ENCODE peak calls at places on chromosomes 12 and 14, in four cellular contexts. N, P, J and Z are unnamed samples. For H3K4me1, the result is how much of the 10 kb centered on the place peaks cover.

GRCh38 chr14:91897121-91897701 is 29.9 kb upstream of the TC2N start:
- DNase-seq in P (no peak), J (no peak), N (peak), Z (peak)

GRCh38 chr12:96749978-96750377 is 157.1 kb upstream of the NEDD1 start:
- DNase-seq in J (no peak), N (no peak), P (no peak), Z (no peak)

GRCh38 chr12:5514016-5514415 is 82.1 kb downstream of the NTF3 start:
- DNase-seq in J (no peak), P (no peak), N (no peak), Z (no peak)

GRCh38 chr12:105253882-105254513 is 18.0 kb upstream of the APPL2 start:
- DNase-seq in J (no peak), N (no peak), P (no peak), Z (no peak)

GRCh38 chr12:112716099-112717093 is 75.2 kb upstream of the RPH3A start:
- DNase-seq in N (no peak), P (no peak), J (no peak), Z (no peak)

GRCh38 chr14:55221186-55221585 is 29.8 kb upstream of the DLGAP5 start:
- DNase-seq in J (no peak), P (no peak), N (no peak), Z (no peak)

GRCh38 chr14:102768223-102769048 is 8.8 kb upstream of the TRAF3 start:
- DNase-seq in J (no peak), P (no peak), N (no peak), Z (no peak)

GRCh38 chr14:61780125-61780524 is 17.9 kb downstream of the SNAPC1 start:
- DNase-seq in N (no peak), P (no peak), J (no peak), Z (no peak)

GRCh38 chr12:124466200-124467128 is 100.9 kb downstream of the NCOR2 start:
- DNase-seq in J (peak), N (peak), P (peak), Z (peak)

GRCh38 chr12:108375986-108376663 is 37.0 kb upstream of the CMKLR1 start:
- DNase-seq in P (no peak), J (no peak), N (no peak), Z (no peak)

GRCh38 chr14:93464271-93464670 is 33.5 kb downstream of the UNC79 start:
- DNase-seq in J (no peak), P (no peak), N (no peak), Z (no peak)

GRCh38 chr12:53170876-53171724 is 9.4 kb upstream of the ZNF740 start:
- DNase-seq in J (no peak), N (no peak), P (no peak), Z (no peak)

GRCh38 chr14:38248629-38249028 is 7.3 kb downstream of the CLEC14A start:
- DNase-seq in N (no peak), J (no peak), P (no peak), Z (no peak)

GRCh38 chr12:5783274-5783920 is 161.7 kb downstream of the ANO2 start:
- DNase-seq in N (peak), J (no peak), P (no peak), Z (no peak)

GRCh38 chr12:131222271-131223139 is 268.8 kb downstream of the ADGRD1 start:
- DNase-seq in P (peak), N (no peak), J (no peak), Z (no peak)

GRCh38 chr14:104876251-104876699 is 11.2 kb downstream of the CEP170B start:
- DNase-seq in J (peak), P (peak), N (no peak), Z (no peak)

GRCh38 chr14:105144231-105144665 is 24.3 kb downstream of the JAG2 start:
- DNase-seq in J (no peak), P (no peak), N (no peak), Z (no peak)

GRCh38 chr12:21615441-21615840 is 10.8 kb upstream of the GYS2 start:
- DNase-seq in P (no peak), N (no peak), J (no peak), Z (no peak)

GRCh38 chr12:2460051-2460450 is 334.7 kb upstream of the FKBP4 start:
- DNase-seq in N (no peak), J (no peak), P (no peak), Z (no peak)

GRCh38 chr14:105659935-105660527 is 133.6 kb downstream of the TMEM121 start:
- DNase-seq in P (no peak), N (no peak), J (no peak), Z (no peak)

GRCh38 chr12:70756791-70757190 is 119.6 kb upstream of the PTPRB start:
- DNase-seq in N (no peak), J (no peak), P (no peak), Z (no peak)

GRCh38 chr12:19005257-19005801 is 124.2 kb upstream of the PLEKHA5 start:
- DNase-seq in P (no peak), J (no peak), N (no peak), Z (no peak)

GRCh38 chr12:19010087-19010486 is 119.4 kb upstream of the PLEKHA5 start:
- DNase-seq in J (no peak), N (no peak), P (no peak), Z (no peak)

GRCh38 chr12:19008102-19008501 is 121.4 kb upstream of the PLEKHA5 start:
- DNase-seq in P (no peak), J (no peak), N (no peak), Z (no peak)

GRCh38 chr12:19003987-19004619 is 125.4 kb upstream of the PLEKHA5 start:
- DNase-seq in N (no peak), J (no peak), P (no peak), Z (no peak)

GRCh38 chr12:19006626-19007025 is 122.9 kb upstream of the PLEKHA5 start:
- DNase-seq in N (no peak), P (no peak), J (no peak), Z (no peak)
- H3K4me1 ChIP-seq in N (under half), P (under half), J (under half), Z (under half)

DNA sequence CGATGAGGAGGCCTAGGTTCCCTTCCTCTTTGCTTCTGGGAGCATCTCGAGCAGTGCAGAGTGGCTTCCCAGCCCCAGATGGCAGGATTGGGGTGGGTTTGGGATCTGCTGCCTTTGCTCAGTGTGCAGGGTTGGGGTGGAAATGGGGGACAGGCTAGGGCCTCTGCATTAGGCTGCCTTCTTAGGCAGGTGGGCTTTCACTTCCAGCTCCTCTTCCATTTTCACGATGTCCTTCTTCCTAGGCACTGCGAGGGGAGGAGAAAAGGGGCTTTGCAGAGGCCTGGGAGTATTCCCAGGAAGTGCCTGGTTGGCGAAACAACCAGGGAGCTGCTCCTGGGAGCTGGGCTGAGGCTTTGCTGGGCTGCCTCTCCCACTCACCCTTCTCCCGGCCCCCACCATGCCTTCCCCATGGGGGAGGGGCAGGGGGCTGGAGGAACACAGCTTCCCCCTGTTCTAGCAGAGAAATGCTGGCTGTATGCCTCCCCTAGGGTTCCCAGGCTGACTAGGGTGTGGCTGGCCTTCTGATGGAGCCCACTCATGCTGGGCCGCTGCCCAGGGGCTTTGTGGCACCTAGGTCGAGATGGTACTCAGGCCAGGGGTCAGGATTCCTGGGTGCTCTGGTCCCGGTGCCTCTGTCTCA is 2.4 kb downstream of the NR4A1 start:
- DNase-seq in N (no peak), J (peak), P (peak), Z (peak)
- H3K4me3 ChIP-seq in N (no peak), J (peak), P (peak), Z (no peak)

GRCh38 chr12:122886851-122887816 is 8.8 kb downstream of the VPS37B start:
- DNase-seq in N (no peak), P (no peak), J (no peak), Z (no peak)
- H3K4me1 ChIP-seq in N (under half), P (half or more), J (under half), Z (half or more)

GRCh38 chr12:31370645-31371620 is 45.0 kb upstream of the SINHCAF start:
- DNase-seq in J (no peak), N (no peak), P (no peak), Z (no peak)
- H3K4me3 ChIP-seq in J (peak), N (no peak), P (no peak), Z (peak)